ENCODE peak calls at places on chromosome 3, in ten cellular contexts. U, G, F, D, B, Q, Z, R, W and K are unnamed samples.

GRCh38 chr3:65039754-65040210 is 352.0 kb upstream of the ADAMTS9 start:
- DNase-seq in U (no peak), G (no peak), F (no peak), D (no peak), B (no peak), Q (peak; percentile 34), Z (no peak), R (no peak), W (no peak), K (no peak)

GRCh38 chr3:42662037-42662812 is 8.7 kb downstream of the ZBTB47 start:
- DNase-seq in U (peak; percentile 74), G (no peak), F (no peak), D (no peak), B (no peak), Q (no peak), Z (no peak), R (no peak), W (no peak), K (no peak)

GRCh38 chr3:123658118-123658859 is 73.4 kb upstream of the HACD2 start:
- DNase-seq in U (no peak), G (no peak), F (no peak), D (no peak), B (no peak), Q (peak; percentile 94), Z (peak; percentile 83), R (peak; percentile 40), W (peak; percentile 53), K (peak; percentile 85)

GRCh38 chr3:141392018-141392370 is 23.7 kb downstream of the ZBTB38 start:
- DNase-seq in U (no peak), G (no peak), F (no peak), D (no peak), B (no peak), Q (no peak), Z (no peak), R (no peak), W (no peak), K (no peak)

GRCh38 chr3:164524201-164524600 is 554.1 kb downstream of the SI start:
- DNase-seq in U (no peak), G (no peak), F (no peak), D (no peak), B (no peak), Q (no peak), Z (no peak), R (no peak), W (no peak), K (no peak)

GRCh38 chr3:4750306-4751056 is 228.8 kb upstream of the BHLHE40 start:
- DNase-seq in U (no peak), G (no peak), F (no peak), D (peak; percentile 79), B (no peak), Q (peak; percentile 86), Z (no peak), R (no peak), W (peak; percentile 60), K (no peak)

GRCh38 chr3:56879453-56880224 is 77.9 kb upstream of the ARHGEF3 start:
- DNase-seq in U (no peak), G (no peak), F (no peak), D (no peak), B (no peak), Q (no peak), Z (no peak), R (no peak), W (no peak), K (no peak)

GRCh38 chr3:57544181-57545125 is at the start of gene DNAH12:
- DNase-seq in U (no peak), G (peak; percentile 82), F (no peak), D (no peak), B (no peak), Q (no peak), Z (peak; percentile 60), R (peak; percentile 78), W (no peak), K (peak; percentile 52)

GRCh38 chr3:43641306-43642114 is 19.7 kb upstream of the ANO10 start:
- DNase-seq in U (no peak), G (no peak), F (no peak), D (no peak), B (no peak), Q (no peak), Z (no peak), R (no peak), W (no peak), K (no peak)

DNA sequence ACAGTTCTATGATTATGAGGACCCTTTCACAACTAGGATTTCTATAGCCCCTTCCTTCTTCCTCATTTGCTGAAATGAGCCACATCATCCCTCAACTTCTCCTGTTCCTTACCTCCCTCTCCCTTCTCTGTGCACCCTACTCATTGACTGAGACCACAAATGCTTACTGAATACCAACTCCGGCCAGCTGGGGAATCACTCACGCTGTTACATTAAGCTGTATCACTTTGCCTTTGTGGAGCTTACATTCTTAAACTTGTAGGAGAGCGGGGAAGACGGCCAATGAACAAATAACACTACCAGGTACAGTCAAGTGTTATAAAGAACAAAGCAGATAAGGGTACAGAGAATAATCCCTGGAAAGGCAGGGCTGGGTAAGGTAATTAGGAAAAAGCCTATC is 5.7 kb downstream of the SUCLG2 start:
- DNase-seq in U (no peak), G (no peak), F (no peak), D (no peak), B (no peak), Q (no peak), Z (no peak), R (no peak), W (no peak), K (no peak)
- H3K4me1 ChIP-seq in U (peaks cover 28% of the 10 kb centered on the region), G (peaks cover 15% of the 10 kb centered on the region), F (peaks cover 47% of the 10 kb centered on the region), D (peaks cover 56% of the 10 kb centered on the region), B (peaks cover 22% of the 10 kb centered on the region), Q (peaks cover 3% of the 10 kb centered on the region), Z (peaks cover 15% of the 10 kb centered on the region), R (peaks cover 57% of the 10 kb centered on the region), W (peaks cover 42% of the 10 kb centered on the region), K (peaks cover 22% of the 10 kb centered on the region)

GRCh38 chr3:99656606-99657005 is 18.2 kb downstream of the COL8A1 start:
- DNase-seq in U (no peak), G (no peak), F (no peak), D (no peak), B (no peak), Q (no peak), Z (no peak), R (no peak), W (no peak), K (no peak)

GRCh38 chr3:99662838-99663570 is 24.6 kb downstream of the COL8A1 start:
- DNase-seq in U (no peak), G (no peak), F (no peak), D (no peak), B (no peak), Q (no peak), Z (no peak), R (no peak), W (no peak), K (no peak)

GRCh38 chr3:99658274-99658673 is 19.9 kb downstream of the COL8A1 start:
- DNase-seq in U (no peak), G (no peak), F (no peak), D (peak; percentile 27), B (no peak), Q (no peak), Z (no peak), R (no peak), W (no peak), K (peak; percentile 29)

GRCh38 chr3:99659032-99659431 is 20.6 kb downstream of the COL8A1 start:
- DNase-seq in U (no peak), G (no peak), F (no peak), D (no peak), B (peak; percentile 66), Q (peak; percentile 67), Z (no peak), R (no peak), W (no peak), K (no peak)

DNA sequence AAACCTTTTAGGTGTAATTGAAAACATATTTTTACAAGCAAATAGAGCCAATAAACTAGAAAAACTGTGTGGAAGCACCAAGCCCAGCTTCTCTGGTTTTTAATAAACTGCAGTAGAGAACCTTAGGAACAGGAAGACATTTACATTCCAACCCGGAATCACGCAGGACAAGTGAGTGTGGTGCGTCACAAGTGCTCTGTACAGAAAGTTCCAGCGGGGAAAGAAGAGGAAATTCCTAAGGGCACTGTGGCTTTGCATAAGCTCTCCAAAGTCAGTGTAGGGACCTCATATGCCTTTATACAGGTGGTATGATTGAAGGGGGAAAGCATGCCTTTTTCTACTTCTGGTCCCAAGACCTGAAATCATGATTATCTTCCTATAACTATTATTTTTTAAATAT is 21.6 kb downstream of the COL8A1 start:
- DNase-seq in U (no peak), G (no peak), F (no peak), D (no peak), B (no peak), Q (no peak), Z (no peak), R (no peak), W (no peak), K (peak; percentile 74)
- H3K4me1 ChIP-seq in U (no peaks in the 10 kb centered on the region), G (no peaks in the 10 kb centered on the region), F (no peaks in the 10 kb centered on the region), D (no peaks in the 10 kb centered on the region), B (peaks cover 7% of the 10 kb centered on the region), Q (no peaks in the 10 kb centered on the region), Z (peaks cover 10% of the 10 kb centered on the region), R (no peaks in the 10 kb centered on the region), W (no peaks in the 10 kb centered on the region), K (peaks cover 20% of the 10 kb centered on the region)

DNA sequence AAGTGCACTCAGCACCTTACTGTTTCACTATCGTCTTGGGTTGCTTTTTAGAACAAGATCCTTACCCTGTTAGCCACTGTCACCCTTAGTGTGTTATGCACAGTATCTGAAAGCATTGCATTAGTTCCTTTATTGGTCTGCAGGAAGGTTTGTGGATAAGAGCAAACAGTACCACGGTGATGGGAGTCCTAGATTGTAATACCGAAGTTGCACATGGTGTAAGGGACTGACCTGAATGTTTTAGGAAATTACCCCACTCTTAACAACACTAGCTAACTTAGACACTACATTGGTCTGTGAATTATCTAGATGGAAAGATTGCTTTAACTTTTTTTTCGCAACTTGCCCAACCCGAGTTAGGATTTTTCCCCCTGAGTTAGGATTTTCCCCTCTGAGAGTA is 1.3 kb downstream of the STT3B start:
- DNase-seq in U (no peak), G (no peak), F (no peak), D (peak; percentile 46), B (no peak), Q (no peak), Z (no peak), R (no peak), W (no peak), K (no peak)
- H3K4me1 ChIP-seq in U (peaks cover 55% of the 10 kb centered on the region), G (peaks cover 24% of the 10 kb centered on the region), F (peaks cover 30% of the 10 kb centered on the region), D (peaks cover 50% of the 10 kb centered on the region), B (peaks cover 19% of the 10 kb centered on the region), Q (peaks cover 3% of the 10 kb centered on the region), Z (no peaks in the 10 kb centered on the region), R (peaks cover 53% of the 10 kb centered on the region), W (peaks cover 62% of the 10 kb centered on the region), K (peaks cover 51% of the 10 kb centered on the region)

DNA sequence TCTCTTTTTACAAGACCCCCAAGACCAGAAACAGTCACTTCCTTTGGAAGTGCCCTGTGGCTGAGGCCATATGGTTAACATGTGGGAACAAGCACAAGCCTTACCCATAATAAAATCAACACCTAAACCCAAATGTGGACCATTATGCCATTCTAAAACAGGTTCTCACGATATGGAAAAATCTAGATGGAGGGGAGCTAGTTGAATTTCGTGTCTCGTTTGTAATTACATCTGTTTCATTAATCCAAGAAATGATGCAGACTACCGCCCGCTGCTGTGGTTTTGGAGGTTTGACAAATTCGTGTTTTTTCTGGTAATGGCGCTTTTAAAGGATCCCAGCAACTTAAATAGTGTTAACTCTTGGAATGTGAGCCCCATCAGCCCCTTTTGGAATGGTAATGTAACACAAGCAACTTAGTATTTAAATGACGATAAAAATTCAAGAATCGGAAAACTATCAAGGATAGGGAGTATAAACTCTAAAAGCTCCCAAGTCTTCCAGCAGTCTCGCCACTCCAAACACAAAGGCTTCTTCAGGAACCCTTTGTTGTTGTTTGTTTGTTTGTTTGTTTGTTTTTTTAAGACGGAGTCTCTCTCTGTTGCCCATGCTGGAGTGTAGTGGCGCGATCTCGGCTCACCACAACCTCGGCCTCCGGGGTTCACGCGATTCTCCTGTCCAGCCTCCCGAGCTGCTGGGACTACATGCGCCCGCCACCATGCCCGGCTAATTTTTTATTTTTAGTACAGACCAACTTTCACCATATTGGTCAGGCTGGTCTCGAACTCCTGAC is 1.1 kb downstream of the CNBP start:
- DNase-seq in U (no peak), G (no peak), F (no peak), D (peak; percentile 69), B (no peak), Q (no peak), Z (no peak), R (no peak), W (no peak), K (no peak)
- H3K4me1 ChIP-seq in U (peaks cover 61% of the 10 kb centered on the region), G (peaks cover 39% of the 10 kb centered on the region), F (peaks cover 52% of the 10 kb centered on the region), D (peaks cover 53% of the 10 kb centered on the region), B (peaks cover 34% of the 10 kb centered on the region), Q (peaks cover 6% of the 10 kb centered on the region), Z (peaks cover 4% of the 10 kb centered on the region), R (peaks cover 47% of the 10 kb centered on the region), W (peaks cover 76% of the 10 kb centered on the region), K (peaks cover 55% of the 10 kb centered on the region)